ENCODE peak calls at places on chromosome 14, in six cellular contexts. One of them, this sample, is unnamed.

GRCh38 chr14:22890416-22890815 is 7.4 kb downstream of the REM2 start:
- DNase-seq in A549: no peak
- DNase-seq in uterus: no peak
- DNase-seq in ovary: no peak
- DNase-seq in tibial nerve: no peak
- DNase-seq in prostate gland: no peak
- DNase-seq in this sample: no peak

GRCh38 chr14:92737206-92737605 is 11.2 kb downstream of the LGMN start:
- DNase-seq in A549: no peak
- DNase-seq in prostate gland: no peak
- DNase-seq in uterus: no peak
- DNase-seq in ovary: no peak
- DNase-seq in tibial nerve: no peak
- DNase-seq in this sample: no peak

GRCh38 chr14:102481791-102482238 is 27.8 kb downstream of the ANKRD9 start:
- DNase-seq in A549: peak; percentile 44
- DNase-seq in uterus: no peak
- DNase-seq in prostate gland: peak; percentile 72
- DNase-seq in ovary: no peak
- DNase-seq in tibial nerve: no peak
- DNase-seq in this sample: no peak

GRCh38 chr14:105536691-105537579 is 10.6 kb downstream of the TMEM121 start:
- DNase-seq in tibial nerve: no peak
- DNase-seq in uterus: no peak
- DNase-seq in ovary: no peak
- DNase-seq in A549: no peak
- DNase-seq in prostate gland: peak; percentile 60
- DNase-seq in this sample: no peak

GRCh38 chr14:50156111-50156510 is 39.7 kb upstream of the VCPKMT start:
- DNase-seq in A549: no peak
- DNase-seq in ovary: no peak
- DNase-seq in uterus: no peak
- DNase-seq in tibial nerve: no peak
- DNase-seq in prostate gland: no peak
- DNase-seq in this sample: no peak

GRCh38 chr14:100622234-100622633 is 35.0 kb upstream of the BEGAIN start:
- DNase-seq in uterus: no peak
- DNase-seq in ovary: no peak
- DNase-seq in tibial nerve: no peak
- DNase-seq in A549: no peak
- DNase-seq in prostate gland: no peak
- DNase-seq in this sample: no peak

GRCh38 chr14:59349154-59349772 is 115.9 kb downstream of the GPR135 start:
- DNase-seq in uterus: no peak
- DNase-seq in tibial nerve: no peak
- DNase-seq in ovary: no peak
- DNase-seq in A549: no peak
- DNase-seq in prostate gland: no peak
- DNase-seq in this sample: no peak

GRCh38 chr14:95174184-95174804 is 17.0 kb upstream of the DICER1 start:
- DNase-seq in uterus: no peak
- DNase-seq in prostate gland: no peak
- DNase-seq in ovary: no peak
- DNase-seq in A549: no peak
- DNase-seq in tibial nerve: no peak
- DNase-seq in this sample: no peak

GRCh38 chr14:54444003-54444402 is 2.8 kb upstream of the CNIH1 start:
- DNase-seq in ovary: no peak
- DNase-seq in tibial nerve: no peak
- DNase-seq in uterus: peak; percentile 46
- DNase-seq in A549: no peak
- DNase-seq in prostate gland: no peak
- DNase-seq in this sample: no peak

GRCh38 chr14:104462651-104463630 is 116.6 kb upstream of the C14orf180 start:
- DNase-seq in tibial nerve: no peak
- DNase-seq in ovary: no peak
- DNase-seq in prostate gland: no peak
- DNase-seq in A549: no peak
- DNase-seq in uterus: no peak
- DNase-seq in this sample: no peak

GRCh38 chr14:47269788-47270492 is 405.5 kb downstream of the MDGA2 start:
- DNase-seq in prostate gland: no peak
- DNase-seq in uterus: no peak
- DNase-seq in ovary: no peak
- DNase-seq in tibial nerve: no peak
- DNase-seq in A549: no peak
- DNase-seq in this sample: no peak

GRCh38 chr14:61368061-61368710 is 46.8 kb downstream of the PRKCH start:
- DNase-seq in uterus: no peak
- DNase-seq in ovary: no peak
- DNase-seq in prostate gland: no peak
- DNase-seq in tibial nerve: no peak
- DNase-seq in A549: no peak
- DNase-seq in this sample: no peak

GRCh38 chr14:57293851-57294837 is 25.4 kb downstream of the AP5M1 start:
- DNase-seq in A549: no peak
- DNase-seq in uterus: no peak
- DNase-seq in tibial nerve: no peak
- DNase-seq in prostate gland: no peak
- DNase-seq in ovary: no peak
- DNase-seq in this sample: no peak

GRCh38 chr14:71133296-71133695 is 226.0 kb downstream of the PCNX1 start:
- DNase-seq in ovary: no peak
- DNase-seq in prostate gland: no peak
- DNase-seq in uterus: no peak
- DNase-seq in tibial nerve: no peak
- DNase-seq in A549: no peak
- DNase-seq in this sample: no peak

GRCh38 chr14:53841109-53842099 is 115.2 kb downstream of the BMP4 start:
- DNase-seq in uterus: no peak
- DNase-seq in tibial nerve: no peak
- DNase-seq in ovary: no peak
- DNase-seq in prostate gland: no peak
- DNase-seq in A549: no peak
- DNase-seq in this sample: no peak

GRCh38 chr14:37493606-37494005 is 101.4 kb downstream of the FOXA1 start:
- DNase-seq in uterus: no peak
- DNase-seq in ovary: no peak
- DNase-seq in prostate gland: no peak
- DNase-seq in A549: no peak
- DNase-seq in tibial nerve: no peak
- DNase-seq in this sample: no peak

GRCh38 chr14:100438678-100439592 is 115.8 kb downstream of the SLC25A47 start:
- DNase-seq in A549: peak; percentile 98
- DNase-seq in uterus: peak; percentile 45
- DNase-seq in tibial nerve: no peak
- DNase-seq in prostate gland: peak; percentile 79
- DNase-seq in ovary: no peak
- DNase-seq in this sample: no peak

GRCh38 chr14:94897092-94897491 is 127.2 kb upstream of the GSC start:
- DNase-seq in ovary: no peak
- DNase-seq in uterus: no peak
- DNase-seq in tibial nerve: no peak
- DNase-seq in prostate gland: no peak
- DNase-seq in A549: no peak
- DNase-seq in this sample: no peak

GRCh38 chr14:59275668-59276067 is 87.2 kb downstream of the DAAM1 start:
- DNase-seq in prostate gland: no peak
- DNase-seq in A549: peak; percentile 45
- DNase-seq in uterus: no peak
- DNase-seq in ovary: no peak
- DNase-seq in tibial nerve: no peak
- DNase-seq in this sample: peak; percentile 15

GRCh38 chr14:61690039-61690438 is 5.3 kb upstream of the HIF1A start:
- DNase-seq in prostate gland: no peak
- DNase-seq in uterus: no peak
- DNase-seq in A549: no peak
- DNase-seq in ovary: no peak
- DNase-seq in tibial nerve: no peak
- DNase-seq in this sample: no peak

GRCh38 chr14:104547998-104548700 is 31.4 kb upstream of the C14orf180 start:
- DNase-seq in prostate gland: no peak
- DNase-seq in ovary: no peak
- DNase-seq in uterus: no peak
- DNase-seq in tibial nerve: no peak
- DNase-seq in A549: no peak
- DNase-seq in this sample: no peak

GRCh38 chr14:29900609-29901350 is 26.9 kb downstream of the PRKD1 start:
- DNase-seq in ovary: no peak
- DNase-seq in A549: no peak
- DNase-seq in prostate gland: no peak
- DNase-seq in uterus: no peak
- DNase-seq in tibial nerve: no peak
- DNase-seq in this sample: no peak

GRCh38 chr14:100474176-100474575 is 113.0 kb downstream of the BEGAIN start:
- DNase-seq in ovary: no peak
- DNase-seq in A549: no peak
- DNase-seq in prostate gland: no peak
- DNase-seq in uterus: no peak
- DNase-seq in tibial nerve: no peak
- DNase-seq in this sample: no peak

GRCh38 chr14:88352299-88353097 is 29.4 kb upstream of the KCNK10 start:
- DNase-seq in ovary: no peak
- DNase-seq in A549: no peak
- DNase-seq in prostate gland: no peak
- DNase-seq in uterus: no peak
- DNase-seq in tibial nerve: no peak
- DNase-seq in this sample: no peak

GRCh38 chr14:70292716-70293115 is 66.8 kb downstream of the COX16 start:
- DNase-seq in prostate gland: no peak
- DNase-seq in tibial nerve: no peak
- DNase-seq in A549: no peak
- DNase-seq in ovary: no peak
- DNase-seq in uterus: no peak
- DNase-seq in this sample: no peak

GRCh38 chr14:58362798-58363412 is 32.8 kb upstream of the TOMM20L start:
- DNase-seq in prostate gland: no peak
- DNase-seq in A549: peak; percentile 18
- DNase-seq in ovary: no peak
- DNase-seq in tibial nerve: no peak
- DNase-seq in uterus: no peak
- DNase-seq in this sample: no peak

GRCh38 chr14:59675394-59675793 is 98.8 kb upstream of the CCDC175 start:
- DNase-seq in prostate gland: no peak
- DNase-seq in ovary: no peak
- DNase-seq in tibial nerve: no peak
- DNase-seq in uterus: no peak
- DNase-seq in A549: no peak
- DNase-seq in this sample: no peak

GRCh38 chr14:66974397-66975025 is 214.7 kb upstream of the GARIN2 start:
- DNase-seq in ovary: no peak
- DNase-seq in tibial nerve: no peak
- DNase-seq in uterus: no peak
- DNase-seq in A549: no peak
- DNase-seq in prostate gland: no peak
- DNase-seq in this sample: no peak

GRCh38 chr14:88333036-88333435 is 10.0 kb upstream of the KCNK10 start:
- DNase-seq in tibial nerve: no peak
- DNase-seq in uterus: no peak
- DNase-seq in ovary: no peak
- DNase-seq in A549: no peak
- DNase-seq in prostate gland: no peak
- DNase-seq in this sample: no peak

GRCh38 chr14:59918824-59919581 is 941 bp upstream of the LRRC9 start:
- DNase-seq in prostate gland: peak; percentile 17
- DNase-seq in uterus: no peak
- DNase-seq in A549: peak; percentile 28
- DNase-seq in ovary: no peak
- DNase-seq in tibial nerve: peak; percentile 38
- DNase-seq in this sample: no peak

DNA sequence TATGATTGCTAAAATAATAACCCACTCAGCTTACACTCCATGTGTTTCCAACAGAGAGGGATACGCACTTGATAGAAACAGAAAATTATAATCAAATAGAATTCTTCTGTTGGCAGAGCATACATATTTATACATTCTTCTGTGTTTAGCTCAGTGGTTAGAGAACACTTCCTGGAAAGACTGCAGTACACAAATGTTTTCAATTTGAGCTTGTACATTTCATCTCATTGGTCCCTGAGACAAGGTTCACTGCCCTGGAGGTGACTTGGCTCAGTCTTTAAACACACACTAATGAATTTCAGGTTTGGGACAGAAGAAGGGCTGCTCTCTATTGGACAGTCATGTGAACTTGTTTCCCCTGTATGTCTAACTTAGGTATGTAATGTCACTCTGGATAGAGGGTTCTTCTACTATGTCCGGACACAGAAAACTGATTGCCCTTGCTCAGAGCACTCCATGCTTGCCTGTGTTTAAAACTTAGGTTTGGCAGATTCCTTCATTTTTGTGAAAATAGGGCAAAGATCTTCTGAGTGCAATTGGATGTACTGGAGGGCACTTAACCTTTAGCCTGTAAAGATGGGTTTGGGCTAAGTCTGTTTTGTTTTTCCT is 22.9 kb downstream of the PROX2 start:
- DNase-seq in A549: no peak
- DNase-seq in uterus: no peak
- DNase-seq in prostate gland: no peak
- DNase-seq in ovary: no peak
- DNase-seq in tibial nerve: no peak
- DNase-seq in this sample: no peak
- TF ChIP-seq POLR2A in A549: no peak
- TF ChIP-seq POLR2A in uterus: no peak
- TF ChIP-seq POLR2A in prostate gland: no peak
- TF ChIP-seq POLR2A in ovary: no peak
- TF ChIP-seq POLR2A in tibial nerve: no peak
- TF ChIP-seq POLR2A in this sample: no peak

GRCh38 chr14:91060472-91061308 is at the start of gene RPS6KA5:
- DNase-seq in A549: peak; percentile 97
- DNase-seq in tibial nerve: peak; percentile 100
- DNase-seq in prostate gland: peak; percentile 100
- DNase-seq in ovary: peak; percentile 100
- DNase-seq in uterus: peak; percentile 100
- DNase-seq in this sample: peak; percentile 82
- TF ChIP-seq POLR2A in A549: peak; percentile 25
- TF ChIP-seq POLR2A in tibial nerve: peak; percentile 89
- TF ChIP-seq POLR2A in prostate gland: peak; percentile 96
- TF ChIP-seq POLR2A in ovary: peak; percentile 95
- TF ChIP-seq POLR2A in uterus: peak; percentile 93
- TF ChIP-seq POLR2A in this sample: peak; percentile 34

GRCh38 chr14:63641473-63642228 is at the start of gene WDR89:
- DNase-seq in A549: peak; percentile 98
- DNase-seq in prostate gland: peak; percentile 99
- DNase-seq in ovary: peak; percentile 96
- DNase-seq in tibial nerve: peak; percentile 96
- DNase-seq in uterus: peak; percentile 98
- DNase-seq in this sample: peak; percentile 66
- TF ChIP-seq POLR2A in A549: peak; percentile 85
- TF ChIP-seq POLR2A in prostate gland: peak; percentile 79
- TF ChIP-seq POLR2A in ovary: peak; percentile 35
- TF ChIP-seq POLR2A in tibial nerve: peak; percentile 79
- TF ChIP-seq POLR2A in uterus: peak; percentile 71
- TF ChIP-seq POLR2A in this sample: peak; percentile 94

DNA sequence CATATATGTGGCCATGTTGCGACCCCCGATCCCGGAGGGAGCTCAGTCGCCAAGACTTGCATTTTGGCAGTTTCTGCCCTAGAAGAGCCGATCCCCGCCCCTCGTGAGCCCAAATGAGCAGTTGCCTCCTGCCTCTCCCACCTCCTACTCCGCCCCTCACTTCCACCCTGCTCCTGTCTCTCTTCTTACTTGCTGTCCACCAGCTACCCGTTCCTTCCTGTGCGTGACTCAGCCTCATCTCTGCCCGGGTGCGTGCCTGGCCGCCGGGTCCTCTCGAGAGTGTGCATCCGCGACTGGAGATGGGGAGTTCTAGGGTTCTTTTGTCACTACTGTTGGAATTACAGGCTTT is 585 bp downstream of the GPATCH2L start:
- DNase-seq in prostate gland: peak; percentile 29
- DNase-seq in A549: peak; percentile 74
- DNase-seq in uterus: peak; percentile 44
- DNase-seq in tibial nerve: peak; percentile 44
- DNase-seq in ovary: peak; percentile 25
- DNase-seq in this sample: peak; percentile 68
- TF ChIP-seq POLR2A in prostate gland: no peak
- TF ChIP-seq POLR2A in A549: no peak
- TF ChIP-seq POLR2A in uterus: no peak
- TF ChIP-seq POLR2A in tibial nerve: no peak
- TF ChIP-seq POLR2A in ovary: no peak
- TF ChIP-seq POLR2A in this sample: peak; percentile 56